ENCODE peak calls at places on chromosome 20, in seven cellular contexts. R is hepatocyte; Y is AG08396; Q is stimulated activated CD4-positive, alpha-beta T cell treated with anti-CD3 and anti-CD28 coated beads, Interleukin-15, amount 100 ng/mL, for 1 hour; W is heart right ventricle; Z is upper lobe of left lung; V is ascending aorta. S is an unnamed sample.

GRCh38 chr20:3765171-3765887 is 2.2 kb downstream of the ADISSP start:
- DNase-seq in Z (no peak), W (peak), Y (no peak), Q (no peak), V (no peak), R (no peak), S (no peak)

GRCh38 chr20:42974347-42974746 is 215.4 kb downstream of the PTPRT start:
- DNase-seq in V (no peak), Y (no peak), Z (no peak), R (no peak), Q (no peak), W (no peak), S (no peak)

GRCh38 chr20:3563548-3564177 is 92.8 kb downstream of the ATRN start:
- DNase-seq in Z (no peak), R (peak), V (no peak), Y (peak), Q (no peak), W (no peak), S (peak)

GRCh38 chr20:38790210-38791053 is 15.1 kb upstream of the PPP1R16B start:
- DNase-seq in V (no peak), R (peak), Z (no peak), W (no peak), Y (no peak), Q (no peak), S (peak)

GRCh38 chr20:23669327-23669726 is 19.5 kb downstream of the CST4 start:
- DNase-seq in Y (no peak), R (no peak), Q (no peak), V (no peak), Z (no peak), W (no peak), S (no peak)

GRCh38 chr20:699811-700338 is 24.3 kb upstream of the SCRT2 start:
- DNase-seq in Q (no peak), V (no peak), Z (no peak), R (no peak), W (peak), Y (no peak), S (no peak)

GRCh38 chr20:14406495-14406894 is 69.1 kb upstream of the FLRT3 start:
- DNase-seq in V (no peak), Q (no peak), W (no peak), Y (no peak), R (no peak), Z (no peak), S (no peak)

GRCh38 chr20:48143435-48144081 is 358.3 kb upstream of the SULF2 start:
- DNase-seq in Y (no peak), W (no peak), Z (no peak), Q (no peak), V (no peak), R (no peak), S (peak)

GRCh38 chr20:48648482-48649051 is 179.2 kb downstream of the PREX1 start:
- DNase-seq in W (no peak), Z (no peak), Y (no peak), R (no peak), Q (no peak), V (no peak), S (no peak)

GRCh38 chr20:50879649-50880550 is 51.3 kb downstream of the ADNP start:
- DNase-seq in Q (no peak), V (no peak), R (no peak), W (no peak), Z (no peak), Y (no peak), S (no peak)

GRCh38 chr20:61926796-61927192 is 138.9 kb downstream of the TAF4 start:
- DNase-seq in Y (no peak), Z (no peak), W (no peak), V (no peak), Q (no peak), R (no peak), S (no peak)

GRCh38 chr20:53875452-53875851 is 194.9 kb downstream of the BCAS1 start:
- DNase-seq in Z (peak), Y (no peak), R (no peak), V (no peak), W (no peak), Q (no peak), S (no peak)

GRCh38 chr20:58971429-58971828 is 9.6 kb upstream of the NELFCD start:
- DNase-seq in Z (no peak), R (no peak), Y (no peak), V (no peak), W (no peak), Q (no peak), S (no peak)

GRCh38 chr20:48196006-48196405 is 410.7 kb upstream of the SULF2 start:
- DNase-seq in R (no peak), V (no peak), Z (no peak), Y (no peak), W (no peak), Q (no peak), S (no peak)

GRCh38 chr20:4898282-4898681 is 103.0 kb downstream of the SLC23A2 start:
- DNase-seq in Y (peak), R (peak), Z (no peak), W (peak), V (peak), Q (no peak), S (no peak)

GRCh38 chr20:2657241-2657640 is 4.8 kb downstream of the NOP56 start:
- DNase-seq in R (no peak), Y (no peak), Z (no peak), W (no peak), Q (no peak), V (no peak), S (no peak)